ENCODE peak calls at places on chromosomes 4 and X, in four cellular contexts. O, V, H and C are unnamed samples.
A peak's percentile ranks its signal among the peaks of the same experiment; 100 is the strongest.

GRCh38 chrX:43741843-43742573 is 85.9 kb downstream of the MAOA start:
- DNase-seq in V (no peak), O (no peak), H (no peak), C (no peak)

GRCh38 chrX:109077788-109078187 is 341.4 kb upstream of the IRS4 start:
- DNase-seq in O (no peak), V (no peak), H (no peak), C (no peak)

GRCh38 chr4:139783761-139784484 is 118.3 kb downstream of the MGST2 start:
- DNase-seq in H (no peak), V (no peak), O (no peak), C (no peak)

GRCh38 chr4:13108096-13108495 is 376.0 kb downstream of the RAB28 start:
- DNase-seq in H (no peak), O (no peak), V (no peak), C (no peak)

GRCh38 chr4:71732066-71732465 is 51.8 kb downstream of the GC start:
- DNase-seq in O (no peak), V (no peak), H (no peak), C (no peak)

GRCh38 chr4:8871417-8872401 is at the start of gene HMX1:
- DNase-seq in H (no peak), O (no peak), V (peak; percentile 73), C (peak; percentile 3)

GRCh38 chr4:2944091-2944482 is 19.1 kb downstream of the NOP14 start:
- DNase-seq in H (no peak), V (peak; percentile 17), O (no peak), C (no peak)

GRCh38 chr4:3786196-3786869 is 20.1 kb downstream of the ADRA2C start:
- DNase-seq in V (no peak), O (no peak), H (peak; percentile 94), C (peak; percentile 69)

GRCh38 chr4:16384496-16384895 is 158.2 kb upstream of the TAPT1 start:
- DNase-seq in V (no peak), O (no peak), H (no peak), C (no peak)

GRCh38 chr4:136636155-136636554 is 896.1 kb downstream of the PCDH18 start:
- DNase-seq in V (no peak), H (no peak), O (no peak), C (no peak)

GRCh38 chr4:124481123-124481522 is 231.4 kb downstream of the ANKRD50 start:
- DNase-seq in V (no peak), O (no peak), H (no peak), C (no peak)

GRCh38 chr4:41155194-41155830 is 59.0 kb downstream of the APBB2 start:
- DNase-seq in O (no peak), H (no peak), V (no peak), C (no peak)

GRCh38 chrX:153726286-153727107 is 1.8 kb downstream of the ABCD1 start:
- DNase-seq in H (peak; percentile 77), V (no peak), O (peak; percentile 13), C (no peak)

GRCh38 chr4:2835978-2836377 is 7.7 kb upstream of the ADD1 start:
- DNase-seq in O (no peak), H (no peak), V (no peak), C (no peak)

GRCh38 chrX:35006361-35006760 is 63.8 kb downstream of the FAM47B start:
- DNase-seq in V (no peak), H (no peak), O (no peak), C (no peak)

GRCh38 chr4:94678896-94679295 is 78.9 kb upstream of the BMPR1B start:
- DNase-seq in O (no peak), H (no peak), V (no peak), C (no peak)

GRCh38 chr4:148021706-148022105 is 289.8 kb downstream of the ARHGAP10 start:
- DNase-seq in V (no peak), H (no peak), O (no peak), C (peak; percentile 11)

GRCh38 chr4:174764105-174764729 is 64.8 kb downstream of the GLRA3 start:
- DNase-seq in V (peak; percentile 35), O (no peak), H (peak; percentile 69), C (peak; percentile 38)